ENCODE peak calls at places on chromosomes 11 and 22, in four cellular contexts. W, J, Q and U are unnamed samples.

GRCh38 chr11:128810784-128811514 is 56.1 kb downstream of the KCNJ1 start:
- DNase-seq in Q (no peak), W (no peak), J (no peak), U (no peak)

GRCh38 chr11:1059759-1060158 is 14.9 kb upstream of the MUC2 start:
- DNase-seq in J (no peak), W (peak), Q (no peak), U (no peak)

GRCh38 chr11:29448246-29448877 is 568.5 kb downstream of the KCNA4 start:
- DNase-seq in Q (peak), J (peak), W (no peak), U (no peak)

GRCh38 chr22:25110596-25110845 is 89.1 kb upstream of the CRYBB3 start:
- DNase-seq in W (no peak), J (no peak), Q (no peak), U (no peak)

GRCh38 chr11:69209936-69210659 is 54.4 kb downstream of the SMIM38 start:
- DNase-seq in J (no peak), Q (no peak), W (no peak), U (peak)

GRCh38 chr22:46797355-46797754 is 34.9 kb downstream of the TBC1D22A start:
- DNase-seq in J (peak), W (no peak), Q (no peak), U (peak)

GRCh38 chr11:71199226-71199815 is 53.1 kb downstream of the SHANK2 start:
- DNase-seq in J (no peak), W (no peak), Q (no peak), U (no peak)

GRCh38 chr22:22407061-22407460 is 101.5 kb downstream of the ZNF280B start:
- DNase-seq in W (no peak), Q (no peak), J (no peak), U (no peak)

GRCh38 chr22:23240639-23241389 is 60.5 kb downstream of the BCR start:
- DNase-seq in Q (peak), J (no peak), W (no peak), U (no peak)

GRCh38 chr11:129705341-129705740 is 110.3 kb upstream of the TMEM45B start:
- DNase-seq in Q (no peak), J (no peak), W (no peak), U (no peak)

GRCh38 chr11:73759520-73760065 is 1.3 kb downstream of the RAB6A start:
- DNase-seq in W (no peak), J (peak), Q (no peak), U (peak)

GRCh38 chr11:75627879-75628668 is 40.8 kb downstream of the MAP6 start:
- DNase-seq in J (no peak), Q (no peak), W (no peak), U (peak)

GRCh38 chr11:17479284-17480214 is 2.9 kb upstream of the ABCC8 start:
- DNase-seq in J (peak), Q (peak), W (no peak), U (peak)

GRCh38 chr22:40120783-40121182 is 56.9 kb upstream of the TNRC6B start:
- DNase-seq in Q (no peak), W (no peak), J (no peak), U (no peak)

GRCh38 chr11:3795131-3796092 is 1.9 kb downstream of the NUP98 start:
- DNase-seq in J (no peak), W (no peak), Q (no peak), U (peak)

GRCh38 chr11:41320233-41320993 is 139.0 kb downstream of the LRRC4C start:
- DNase-seq in J (no peak), Q (no peak), W (no peak), U (no peak)

GRCh38 chr22:36562261-36562835 is 33.4 kb upstream of the EIF3D start:
- DNase-seq in Q (no peak), J (peak), W (no peak), U (peak)

GRCh38 chr11:100740440-100740839 is 53.4 kb downstream of the ARHGAP42 start:
- DNase-seq in J (peak), Q (no peak), W (no peak), U (peak)

GRCh38 chr11:21861314-21861713 is 331.6 kb upstream of the ANO5 start:
- DNase-seq in W (no peak), Q (peak), J (no peak), U (no peak)

GRCh38 chr11:119717839-119718534 is 11.0 kb downstream of the NECTIN1 start:
- DNase-seq in W (no peak), J (no peak), Q (peak), U (no peak)

GRCh38 chr11:114785820-114786219 is 107.5 kb downstream of the NXPE2 start:
- DNase-seq in Q (no peak), J (no peak), W (no peak), U (no peak)

GRCh38 chr22:45450101-45450785 is 36.8 kb downstream of the RIBC2 start:
- DNase-seq in Q (no peak), W (no peak), J (no peak), U (no peak)

GRCh38 chr11:1988667-1989317 is 8.8 kb downstream of the H19 start:
- DNase-seq in J (no peak), Q (no peak), W (no peak), U (no peak)

GRCh38 chr22:38745676-38746460 is 9.9 kb downstream of the SUN2 start:
- DNase-seq in J (no peak), W (no peak), Q (no peak), U (no peak)

GRCh38 chr11:4178813-4179662 is 84.4 kb downstream of the RRM1 start:
- DNase-seq in J (no peak), W (no peak), Q (no peak), U (peak)

GRCh38 chr22:24555496-24556253 is at the start of gene SNRPD3:
- DNase-seq in Q (peak), W (peak), J (peak), U (peak)

GRCh38 chr22:38222797-38223119 is 21.0 kb downstream of the MAFF start:
- DNase-seq in Q (no peak), J (no peak), W (no peak), U (no peak)

GRCh38 chr11:17014774-17015638 is 792 bp upstream of the PLEKHA7 start:
- DNase-seq in J (peak), Q (peak), W (no peak), U (no peak)

GRCh38 chr11:63523151-63523550 is 13.5 kb upstream of the PLAAT4 start:
- DNase-seq in J (no peak), W (no peak), Q (no peak), U (no peak)

GRCh38 chr22:49638788-49639187 is 188.9 kb downstream of the BRD1 start:
- DNase-seq in J (no peak), Q (peak), W (no peak), U (no peak)

GRCh38 chr11:103681855-103682254 is 354.6 kb upstream of the DDI1 start:
- DNase-seq in J (no peak), Q (no peak), W (no peak), U (no peak)

GRCh38 chr11:76566811-76567210 is 103.7 kb downstream of the LRRC32 start:
- DNase-seq in Q (no peak), W (no peak), J (no peak), U (no peak)

GRCh38 chr11:10631761-10632160 is 61.8 kb downstream of the IRAG1 start:
- DNase-seq in Q (no peak), J (no peak), W (no peak), U (no peak)

GRCh38 chr11:12071574-12071973 is 38.8 kb upstream of the MICAL2 start:
- DNase-seq in J (no peak), Q (no peak), W (no peak), U (no peak)
- H3K4me3 ChIP-seq in J (no peak), Q (no peak), W (no peak), U (no peak)

DNA sequence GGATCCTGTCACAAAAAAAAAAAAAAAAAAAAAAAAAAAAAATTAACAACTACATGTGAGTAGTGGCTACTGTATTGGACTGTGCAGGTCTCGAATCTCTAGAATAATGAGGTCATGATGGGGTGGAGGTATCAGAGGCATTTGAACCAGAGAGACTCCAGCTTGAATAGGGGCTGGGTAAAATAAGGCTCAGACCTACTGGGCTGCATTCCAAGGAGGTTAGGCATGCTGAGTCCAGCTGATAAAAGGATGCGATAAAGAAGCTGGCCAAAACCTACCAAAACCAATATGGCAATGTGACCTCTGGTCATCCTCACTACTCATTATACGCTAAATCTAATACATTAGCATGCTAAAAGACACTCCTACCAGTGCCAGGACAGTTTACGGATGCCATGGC is 5.9 kb upstream of the PACSIN3 start:
- DNase-seq in Q (no peak), J (no peak), W (no peak), U (no peak)
- H3K4me3 ChIP-seq in Q (no peak), J (no peak), W (no peak), U (no peak)

DNA sequence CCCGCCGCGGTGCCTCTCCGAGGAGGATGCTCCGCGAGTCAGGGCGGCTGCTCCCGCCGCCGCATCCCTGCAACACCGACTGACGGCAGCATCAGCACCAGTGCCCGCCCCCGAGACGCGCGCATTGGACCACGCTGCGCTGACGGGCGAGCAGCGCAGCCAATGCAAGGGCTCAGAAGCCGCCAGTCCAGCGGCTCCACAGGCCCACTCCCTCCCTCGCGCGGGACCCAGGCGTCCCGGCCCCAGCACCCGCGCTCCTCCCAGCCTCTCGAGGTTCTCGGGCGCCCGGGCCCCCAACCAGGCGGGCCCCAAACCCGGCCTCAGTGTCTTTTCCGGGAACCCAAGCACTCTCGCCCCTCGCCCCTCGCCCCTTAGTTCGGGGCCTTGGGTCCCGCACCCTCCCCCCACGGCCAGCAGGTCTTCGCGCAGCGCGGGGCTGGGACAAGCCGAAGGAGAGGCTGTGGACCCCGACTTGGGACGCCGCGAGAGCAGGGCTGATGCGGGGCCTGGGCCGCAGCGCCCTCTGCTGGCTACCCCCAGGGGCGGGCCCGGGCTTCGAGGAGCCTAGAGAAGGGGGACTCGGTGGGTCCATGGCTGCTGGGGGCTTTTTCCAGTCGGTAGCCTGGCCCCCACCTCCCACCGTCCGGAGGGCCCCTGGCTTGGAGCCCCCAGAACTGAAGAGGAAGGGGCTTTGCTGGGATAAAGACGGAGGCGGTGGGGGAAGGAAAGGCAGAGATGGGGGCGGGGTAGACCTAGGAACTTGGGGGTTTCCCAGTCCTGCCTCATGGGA is at the start of gene NRXN2:
- DNase-seq in W (peak), Q (peak), J (peak), U (peak)
- H3K4me3 ChIP-seq in W (peak), Q (peak), J (peak), U (peak)

GRCh38 chr11:61918251-61919112 is 1.1 kb upstream of the RAB3IL1 start:
- DNase-seq in Q (no peak), W (peak), J (peak), U (no peak)

GRCh38 chr11:61914471-61915171 is 2.7 kb downstream of the RAB3IL1 start:
- DNase-seq in J (no peak), Q (no peak), W (peak), U (no peak)

GRCh38 chr11:61919113-61919840 is 1.9 kb upstream of the RAB3IL1 start:
- DNase-seq in Q (no peak), J (no peak), W (no peak), U (peak)

GRCh38 chr11:61917357-61918109 is at the start of gene RAB3IL1:
- DNase-seq in W (peak), Q (peak), J (peak), U (peak)

DNA sequence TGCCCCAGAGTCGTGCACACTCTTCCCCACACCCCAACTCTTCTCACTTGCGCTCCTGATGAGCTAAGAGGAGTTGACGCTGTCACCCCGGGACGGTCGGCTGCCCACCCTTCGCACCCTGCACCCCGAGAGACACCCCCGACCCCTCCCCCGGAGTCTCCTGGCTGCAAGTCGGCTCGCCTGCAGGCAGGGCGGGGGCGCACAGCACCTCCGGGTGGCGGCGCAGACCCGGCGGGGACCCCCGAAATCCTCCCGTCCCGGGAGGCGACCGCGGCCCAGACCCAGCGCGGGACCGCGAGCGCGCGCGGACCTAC is 366 bp downstream of the RAB3IL1 start:
- DNase-seq in Q (no peak), W (no peak), J (no peak), U (no peak)
- H3K4me3 ChIP-seq in Q (peak), W (peak), J (peak), U (peak)

GRCh38 chr11:59199546-59200420 is 12.9 kb downstream of the MPEG1 start:
- DNase-seq in Q (no peak), J (no peak), W (no peak), U (no peak)

GRCh38 chr11:59196777-59197176 is 15.9 kb downstream of the MPEG1 start:
- DNase-seq in W (no peak), Q (no peak), J (no peak), U (no peak)

GRCh38 chr11:59200421-59200746 is 12.3 kb downstream of the MPEG1 start:
- DNase-seq in Q (no peak), J (no peak), W (no peak), U (no peak)

GRCh38 chr11:59195596-59195995 is 17.1 kb downstream of the MPEG1 start:
- DNase-seq in W (no peak), J (no peak), Q (no peak), U (no peak)

GRCh38 chr11:59197990-59198389 is 14.7 kb downstream of the MPEG1 start:
- DNase-seq in Q (no peak), J (peak), W (peak), U (peak)
- H3K4me3 ChIP-seq in Q (no peak), J (no peak), W (no peak), U (no peak)